ENCODE peak calls at places on chromosomes 13 and 19, in five cellular contexts. One of them, this sample, is unnamed.

GRCh38 chr19:18991050-18991449 is 42.3 kb downstream of the SUGP2 start:
- DNase-seq in psoas muscle: no peak
- DNase-seq in heart right ventricle: peak; percentile 20
- DNase-seq in WERI-Rb-1: no peak
- DNase-seq in HCT116: no peak
- DNase-seq in this sample: no peak

GRCh38 chr19:18657590-18658365 is 20.9 kb downstream of the KLHL26 start:
- DNase-seq in HCT116: no peak
- DNase-seq in WERI-Rb-1: no peak
- DNase-seq in heart right ventricle: peak; percentile 77
- DNase-seq in psoas muscle: peak; percentile 82
- DNase-seq in this sample: no peak

GRCh38 chr13:111031531-111031961 is 83.6 kb upstream of the ARHGEF7 start:
- DNase-seq in WERI-Rb-1: no peak
- DNase-seq in heart right ventricle: no peak
- DNase-seq in psoas muscle: peak; percentile 75
- DNase-seq in HCT116: no peak
- DNase-seq in this sample: no peak

GRCh38 chr13:42022796-42023493 is 25.5 kb upstream of the DGKH start:
- DNase-seq in HCT116: no peak
- DNase-seq in heart right ventricle: no peak
- DNase-seq in WERI-Rb-1: no peak
- DNase-seq in psoas muscle: no peak
- DNase-seq in this sample: no peak

GRCh38 chr13:32136061-32136460 is 104.5 kb downstream of the FRY start:
- DNase-seq in heart right ventricle: no peak
- DNase-seq in psoas muscle: no peak
- DNase-seq in WERI-Rb-1: no peak
- DNase-seq in HCT116: no peak
- DNase-seq in this sample: no peak

GRCh38 chr13:73060251-73061160 is 1.7 kb downstream of the KLF5 start:
- DNase-seq in HCT116: no peak
- DNase-seq in WERI-Rb-1: no peak
- DNase-seq in heart right ventricle: peak; percentile 14
- DNase-seq in psoas muscle: peak; percentile 61
- DNase-seq in this sample: no peak

GRCh38 chr13:79483302-79483701 is 2.3 kb downstream of the NDFIP2 start:
- DNase-seq in heart right ventricle: no peak
- DNase-seq in HCT116: no peak
- DNase-seq in WERI-Rb-1: no peak
- DNase-seq in psoas muscle: no peak
- DNase-seq in this sample: no peak

GRCh38 chr13:31638577-31638976 is 100.7 kb upstream of the RXFP2 start:
- DNase-seq in WERI-Rb-1: no peak
- DNase-seq in HCT116: no peak
- DNase-seq in psoas muscle: no peak
- DNase-seq in heart right ventricle: no peak
- DNase-seq in this sample: no peak

GRCh38 chr13:42364613-42365000 is 92.7 kb downstream of the AKAP11 start:
- DNase-seq in psoas muscle: no peak
- DNase-seq in WERI-Rb-1: no peak
- DNase-seq in HCT116: no peak
- DNase-seq in heart right ventricle: no peak
- DNase-seq in this sample: no peak

GRCh38 chr19:48967346-48968178 is 2.5 kb downstream of the FTL start:
- DNase-seq in heart right ventricle: no peak
- DNase-seq in HCT116: no peak
- DNase-seq in psoas muscle: no peak
- DNase-seq in WERI-Rb-1: no peak
- DNase-seq in this sample: no peak

GRCh38 chr19:45177817-45178261 is at the start of gene TRAPPC6A:
- DNase-seq in psoas muscle: no peak
- DNase-seq in WERI-Rb-1: no peak
- DNase-seq in heart right ventricle: no peak
- DNase-seq in HCT116: no peak
- DNase-seq in this sample: no peak

GRCh38 chr13:20590568-20590967 is 23.6 kb downstream of the IFT88 start:
- DNase-seq in heart right ventricle: no peak
- DNase-seq in psoas muscle: no peak
- DNase-seq in WERI-Rb-1: no peak
- DNase-seq in HCT116: no peak
- DNase-seq in this sample: no peak
- H3K27ac ChIP-seq in heart right ventricle: no peak overlapping the region
- H3K27ac ChIP-seq in psoas muscle: no peak overlapping the region
- H3K27ac ChIP-seq in WERI-Rb-1: no peak overlapping the region
- H3K27ac ChIP-seq in HCT116: no peak overlapping the region
- H3K27ac ChIP-seq in this sample: no peak overlapping the region

GRCh38 chr19:1861599-1862031 is 1.8 kb downstream of the KLF16 start:
- DNase-seq in heart right ventricle: no peak
- DNase-seq in WERI-Rb-1: no peak
- DNase-seq in psoas muscle: no peak
- DNase-seq in HCT116: no peak
- DNase-seq in this sample: no peak
- H3K27ac ChIP-seq in heart right ventricle: no peak overlapping the region
- H3K27ac ChIP-seq in WERI-Rb-1: peak overlapping the region; percentile 20
- H3K27ac ChIP-seq in psoas muscle: no peak overlapping the region
- H3K27ac ChIP-seq in HCT116: peak overlapping the region; percentile 99
- H3K27ac ChIP-seq in this sample: peak overlapping the region; percentile 51

DNA sequence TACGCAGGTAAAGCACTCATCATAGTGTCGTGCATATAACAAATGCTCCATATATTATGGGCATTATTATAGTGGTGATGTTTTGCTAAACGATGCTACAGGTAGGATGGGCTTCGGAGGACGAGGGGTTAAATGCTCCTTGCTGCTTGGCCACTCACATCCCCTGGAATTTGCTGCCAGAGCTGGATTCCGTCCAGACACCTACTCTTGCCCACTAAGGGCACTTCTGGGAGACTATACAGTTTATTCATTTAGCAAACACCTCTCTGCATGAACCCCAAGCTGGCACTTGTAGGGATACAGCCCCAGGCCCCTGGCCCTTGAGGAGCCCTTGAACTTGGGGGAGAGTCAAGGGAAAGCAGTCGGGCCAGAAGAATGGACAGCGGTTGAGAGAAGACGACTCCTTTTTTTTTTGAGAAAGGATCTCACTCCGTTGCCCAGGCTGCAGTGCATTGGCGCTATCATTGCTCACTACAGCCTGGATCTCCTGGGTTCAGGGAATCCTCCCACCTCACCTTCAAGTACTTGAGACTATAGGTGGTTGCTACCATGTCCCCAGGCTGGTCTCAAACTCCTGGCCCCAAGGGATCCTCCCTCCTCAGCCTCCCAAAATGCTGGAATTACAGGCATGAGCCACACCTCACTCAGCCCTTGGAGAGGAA is 1.2 kb upstream of the MRPL34 start:
- DNase-seq in heart right ventricle: no peak
- DNase-seq in WERI-Rb-1: no peak
- DNase-seq in HCT116: no peak
- DNase-seq in psoas muscle: no peak
- DNase-seq in this sample: no peak
- H3K27ac ChIP-seq in heart right ventricle: peak overlapping the region; percentile 94
- H3K27ac ChIP-seq in WERI-Rb-1: no peak overlapping the region
- H3K27ac ChIP-seq in HCT116: peak overlapping the region; percentile 47
- H3K27ac ChIP-seq in psoas muscle: peak overlapping the region; percentile 88
- H3K27ac ChIP-seq in this sample: peak overlapping the region; percentile 96

GRCh38 chr13:49320975-49321374 is 73.2 kb downstream of the CDADC1 start:
- DNase-seq in HCT116: no peak
- DNase-seq in WERI-Rb-1: no peak
- DNase-seq in heart right ventricle: no peak
- DNase-seq in psoas muscle: no peak
- DNase-seq in this sample: no peak
- H3K27ac ChIP-seq in HCT116: no peak overlapping the region
- H3K27ac ChIP-seq in WERI-Rb-1: no peak overlapping the region
- H3K27ac ChIP-seq in heart right ventricle: no peak overlapping the region
- H3K27ac ChIP-seq in psoas muscle: no peak overlapping the region
- H3K27ac ChIP-seq in this sample: no peak overlapping the region

GRCh38 chr19:44092108-44092507 is 2.1 kb upstream of the ZNF224 start:
- DNase-seq in WERI-Rb-1: no peak
- DNase-seq in psoas muscle: no peak
- DNase-seq in heart right ventricle: no peak
- DNase-seq in HCT116: no peak
- DNase-seq in this sample: no peak

DNA sequence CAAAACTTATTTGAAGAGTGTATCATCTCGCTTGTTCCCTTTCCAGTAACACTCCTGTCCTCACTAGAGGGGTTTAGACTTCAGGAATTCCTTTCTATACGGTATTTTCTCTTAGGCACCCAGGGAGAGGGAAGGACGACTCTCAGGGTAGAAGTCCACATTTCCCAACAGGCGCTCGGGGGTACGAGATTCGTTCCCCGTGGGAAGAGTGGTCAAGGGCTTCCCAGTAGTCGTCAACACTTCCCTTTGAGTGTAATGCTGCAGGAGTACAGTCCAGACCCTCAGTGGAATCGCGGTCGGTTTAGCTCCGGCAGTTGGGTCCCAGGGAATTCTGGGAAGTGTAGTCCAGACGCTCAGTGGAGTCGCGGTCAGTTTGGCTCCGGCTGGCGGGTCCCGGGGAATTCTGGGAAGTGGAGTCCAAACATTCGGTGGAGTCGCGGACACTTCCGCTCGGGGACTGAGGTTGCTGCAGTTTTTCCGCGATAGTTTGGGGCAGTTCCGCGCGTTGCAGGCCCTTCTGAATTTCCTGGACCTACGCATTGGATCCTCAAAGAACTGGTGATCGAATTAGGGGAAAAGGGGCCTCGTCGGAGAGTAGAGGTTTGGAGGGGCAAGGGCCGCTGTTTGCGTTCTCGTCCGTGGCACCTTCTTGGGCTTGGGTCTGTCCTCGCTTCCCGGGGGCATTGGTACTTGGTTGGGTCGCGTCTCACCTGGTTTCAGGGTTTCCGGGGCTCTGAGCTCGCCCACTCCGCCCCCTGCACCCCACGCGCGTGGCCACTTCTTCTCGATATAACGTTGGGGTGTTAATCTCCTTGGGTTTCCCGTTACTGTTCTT is at the start of gene ZNF224:
- DNase-seq in HCT116: peak; percentile 82
- DNase-seq in heart right ventricle: peak; percentile 87
- DNase-seq in psoas muscle: peak; percentile 93
- DNase-seq in WERI-Rb-1: peak; percentile 92
- DNase-seq in this sample: peak; percentile 75
- H3K27ac ChIP-seq in HCT116: peak within 1 kb of the TSS; percentile 45
- H3K27ac ChIP-seq in heart right ventricle: peak within 1 kb of the TSS; percentile 43
- H3K27ac ChIP-seq in psoas muscle: peak within 1 kb of the TSS; percentile 70
- H3K27ac ChIP-seq in WERI-Rb-1: peak within 1 kb of the TSS; percentile 47
- H3K27ac ChIP-seq in this sample: peak within 1 kb of the TSS; percentile 82

DNA sequence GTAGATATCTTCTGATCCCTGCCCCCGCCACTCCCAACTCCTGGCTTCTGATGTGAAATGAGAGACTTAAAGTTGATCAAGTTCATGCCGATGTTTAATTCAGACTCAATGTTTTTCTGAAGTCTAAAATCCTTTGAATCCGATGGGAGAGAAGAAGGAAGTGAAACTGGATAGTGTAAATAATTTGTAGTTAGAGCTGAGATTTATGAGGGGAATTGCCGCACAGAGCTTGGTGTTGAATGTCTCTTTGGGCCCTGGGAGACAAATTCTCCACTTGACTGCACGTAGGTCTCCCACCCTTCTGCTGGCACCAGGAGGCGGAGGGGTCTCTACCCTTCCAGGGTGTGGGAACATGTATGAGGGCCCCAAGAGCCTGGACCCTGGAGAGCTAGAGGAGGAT is 140.9 kb upstream of the SERP2 start:
- DNase-seq in WERI-Rb-1: no peak
- DNase-seq in HCT116: no peak
- DNase-seq in psoas muscle: no peak
- DNase-seq in heart right ventricle: no peak
- DNase-seq in this sample: no peak
- H3K27ac ChIP-seq in WERI-Rb-1: no peak overlapping the region
- H3K27ac ChIP-seq in HCT116: peak overlapping the region; percentile 90
- H3K27ac ChIP-seq in psoas muscle: peak overlapping the region; percentile 91
- H3K27ac ChIP-seq in heart right ventricle: no peak overlapping the region
- H3K27ac ChIP-seq in this sample: no peak overlapping the region

GRCh38 chr19:51632126-51632525 is 1.9 kb upstream of the SIGLEC5 start:
- DNase-seq in HCT116: no peak
- DNase-seq in heart right ventricle: no peak
- DNase-seq in psoas muscle: no peak
- DNase-seq in WERI-Rb-1: no peak
- DNase-seq in this sample: no peak
- H3K27ac ChIP-seq in HCT116: no peak overlapping the region
- H3K27ac ChIP-seq in heart right ventricle: no peak overlapping the region
- H3K27ac ChIP-seq in psoas muscle: no peak overlapping the region
- H3K27ac ChIP-seq in WERI-Rb-1: no peak overlapping the region
- H3K27ac ChIP-seq in this sample: no peak overlapping the region

DNA sequence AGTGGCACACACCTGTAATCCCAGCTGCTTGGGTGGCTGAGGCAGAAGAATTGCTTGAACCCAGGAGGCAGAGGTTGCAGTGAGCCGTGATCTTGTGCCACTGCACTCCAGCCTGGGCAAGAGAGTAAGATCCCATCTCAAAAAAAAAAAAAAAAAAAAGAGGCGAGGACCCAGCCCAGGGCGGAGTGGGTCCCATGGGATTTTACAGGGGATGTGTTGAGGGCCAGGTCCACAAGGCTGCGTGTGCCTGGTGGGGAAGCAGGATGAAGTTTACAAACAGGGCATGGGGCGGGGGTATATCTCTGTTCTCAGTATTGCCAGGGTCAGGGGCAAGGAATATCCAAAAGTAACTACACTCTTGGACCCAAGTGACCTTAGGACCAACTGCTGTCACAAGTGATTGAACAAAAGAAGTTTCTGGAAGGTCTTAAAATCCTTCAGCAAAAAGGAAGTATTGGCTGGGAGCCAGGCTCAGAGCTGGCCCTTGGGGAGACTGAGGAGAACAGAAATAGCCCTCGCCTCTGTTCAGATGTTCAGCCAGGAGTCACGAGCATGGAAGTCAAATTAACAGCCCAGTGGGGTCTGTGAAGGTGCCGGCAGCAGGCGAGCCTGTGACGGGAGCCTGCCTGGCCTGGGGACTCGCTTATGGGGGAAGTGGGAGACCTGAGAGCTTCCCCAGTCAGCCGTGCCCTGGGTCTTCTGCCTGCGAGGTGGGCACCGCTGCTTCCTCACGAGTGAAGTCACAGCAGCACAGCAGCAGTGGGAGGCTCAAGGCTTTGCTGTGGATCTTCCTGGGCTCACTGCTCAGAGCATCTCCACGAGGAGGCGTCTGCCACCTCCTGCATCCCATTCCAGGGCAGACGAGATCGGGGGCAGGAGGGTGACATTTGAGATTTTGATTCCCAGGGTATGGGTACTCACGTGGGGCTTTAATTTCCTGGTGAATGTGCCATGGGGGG is 6.4 kb downstream of the MYO9B start:
- DNase-seq in HCT116: no peak
- DNase-seq in heart right ventricle: peak; percentile 57
- DNase-seq in WERI-Rb-1: no peak
- DNase-seq in psoas muscle: no peak
- DNase-seq in this sample: peak; percentile 22
- H3K27ac ChIP-seq in HCT116: no peak overlapping the region
- H3K27ac ChIP-seq in heart right ventricle: peak overlapping the region; percentile 40
- H3K27ac ChIP-seq in WERI-Rb-1: no peak overlapping the region
- H3K27ac ChIP-seq in psoas muscle: no peak overlapping the region
- H3K27ac ChIP-seq in this sample: peak overlapping the region; percentile 98

DNA sequence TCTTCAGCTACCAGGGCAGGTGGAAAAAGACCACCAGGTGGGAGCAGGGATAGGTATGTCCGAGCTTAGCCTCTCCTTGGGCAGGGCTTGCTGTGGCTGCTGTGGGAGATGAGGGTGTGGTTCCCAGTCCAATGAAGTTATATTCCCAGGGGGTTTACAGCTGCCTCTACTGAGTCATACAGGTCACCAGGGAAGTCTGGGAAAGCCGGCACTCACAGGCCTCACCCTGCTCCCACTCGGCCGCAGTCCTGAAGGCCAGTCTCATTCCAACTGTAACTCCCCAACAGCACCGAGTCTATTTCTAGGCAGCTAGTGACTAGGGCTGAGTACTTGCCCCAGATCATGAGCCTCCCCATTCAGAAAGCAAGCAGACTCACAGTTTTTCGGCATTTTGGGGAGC is 77.1 kb downstream of the FNDC3A start:
- DNase-seq in WERI-Rb-1: no peak
- DNase-seq in heart right ventricle: no peak
- DNase-seq in psoas muscle: no peak
- DNase-seq in HCT116: no peak
- DNase-seq in this sample: no peak
- H3K27ac ChIP-seq in WERI-Rb-1: no peak overlapping the region
- H3K27ac ChIP-seq in heart right ventricle: no peak overlapping the region
- H3K27ac ChIP-seq in psoas muscle: no peak overlapping the region
- H3K27ac ChIP-seq in HCT116: no peak overlapping the region
- H3K27ac ChIP-seq in this sample: no peak overlapping the region